ENCODE peak calls at places on chromosomes 2 and 18, in five cellular contexts. One of them, this sample, is unnamed.

GRCh38 chr2:219461061-219461514 is 26.4 kb downstream of the SPEG start:
- DNase-seq in tibial nerve: no peak
- DNase-seq in HL-60: peak
- DNase-seq in foreskin fibroblast: no peak
- DNase-seq in left ventricle myocardium inferior: peak
- DNase-seq in this sample: peak

GRCh38 chr2:46561731-46562450 is 82.5 kb downstream of the TMEM247 start:
- DNase-seq in tibial nerve: no peak
- DNase-seq in HL-60: no peak
- DNase-seq in foreskin fibroblast: no peak
- DNase-seq in left ventricle myocardium inferior: peak
- DNase-seq in this sample: no peak

GRCh38 chr2:206840999-206841398 is 75.6 kb downstream of the FASTKD2 start:
- DNase-seq in tibial nerve: no peak
- DNase-seq in HL-60: no peak
- DNase-seq in foreskin fibroblast: no peak
- DNase-seq in left ventricle myocardium inferior: no peak
- DNase-seq in this sample: no peak

GRCh38 chr2:240561325-240561971 is 1.3 kb downstream of the DUSP28 start:
- DNase-seq in tibial nerve: no peak
- DNase-seq in HL-60: peak
- DNase-seq in foreskin fibroblast: peak
- DNase-seq in left ventricle myocardium inferior: no peak
- DNase-seq in this sample: peak

GRCh38 chr2:213251618-213252017 is 32.6 kb upstream of the SPAG16 start:
- DNase-seq in tibial nerve: no peak
- DNase-seq in HL-60: no peak
- DNase-seq in foreskin fibroblast: peak
- DNase-seq in left ventricle myocardium inferior: no peak
- DNase-seq in this sample: peak

GRCh38 chr2:166314022-166314759 is 61.6 kb downstream of the SCN9A start:
- DNase-seq in tibial nerve: no peak
- DNase-seq in HL-60: no peak
- DNase-seq in foreskin fibroblast: peak
- DNase-seq in left ventricle myocardium inferior: no peak
- DNase-seq in this sample: peak

GRCh38 chr2:55268288-55268906 is 634 bp downstream of the MTIF2 start:
- DNase-seq in tibial nerve: no peak
- DNase-seq in HL-60: no peak
- DNase-seq in foreskin fibroblast: no peak
- DNase-seq in left ventricle myocardium inferior: no peak
- DNase-seq in this sample: no peak

GRCh38 chr2:79729532-79729931 is 216.7 kb downstream of the CTNNA2 start:
- DNase-seq in tibial nerve: no peak
- DNase-seq in HL-60: no peak
- DNase-seq in foreskin fibroblast: no peak
- DNase-seq in left ventricle myocardium inferior: no peak
- DNase-seq in this sample: no peak

GRCh38 chr2:127219716-127220090 is 396 bp downstream of the CYP27C1 start:
- DNase-seq in tibial nerve: no peak
- DNase-seq in HL-60: no peak
- DNase-seq in foreskin fibroblast: no peak
- DNase-seq in left ventricle myocardium inferior: no peak
- DNase-seq in this sample: no peak

GRCh38 chr18:3067213-3068118 is 54.5 kb upstream of the LPIN2 start:
- DNase-seq in tibial nerve: no peak
- DNase-seq in HL-60: no peak
- DNase-seq in foreskin fibroblast: no peak
- DNase-seq in left ventricle myocardium inferior: no peak
- DNase-seq in this sample: no peak

GRCh38 chr2:172726172-172726735 is 9.4 kb upstream of the RAPGEF4 start:
- DNase-seq in tibial nerve: no peak
- DNase-seq in HL-60: no peak
- DNase-seq in foreskin fibroblast: no peak
- DNase-seq in left ventricle myocardium inferior: no peak
- DNase-seq in this sample: peak

GRCh38 chr2:152542995-152543481 is 174.2 kb downstream of the PRPF40A start:
- DNase-seq in tibial nerve: no peak
- DNase-seq in HL-60: no peak
- DNase-seq in foreskin fibroblast: peak
- DNase-seq in left ventricle myocardium inferior: no peak
- DNase-seq in this sample: peak

GRCh38 chr2:509888-510287 is 167.3 kb downstream of the TMEM18 start:
- DNase-seq in tibial nerve: no peak
- DNase-seq in HL-60: no peak
- DNase-seq in foreskin fibroblast: no peak
- DNase-seq in left ventricle myocardium inferior: no peak
- DNase-seq in this sample: no peak

GRCh38 chr2:39107156-39107555 is 13.7 kb downstream of the SOS1 start:
- DNase-seq in tibial nerve: no peak
- DNase-seq in HL-60: no peak
- DNase-seq in foreskin fibroblast: no peak
- DNase-seq in left ventricle myocardium inferior: no peak
- DNase-seq in this sample: no peak

GRCh38 chr18:45688834-45689233 is 35.1 kb upstream of the SLC14A1 start:
- DNase-seq in tibial nerve: no peak
- DNase-seq in HL-60: no peak
- DNase-seq in foreskin fibroblast: no peak
- DNase-seq in left ventricle myocardium inferior: no peak
- DNase-seq in this sample: no peak

GRCh38 chr2:853203-853870 is 97.3 kb upstream of the SNTG2 start:
- DNase-seq in tibial nerve: no peak
- DNase-seq in HL-60: no peak
- DNase-seq in foreskin fibroblast: no peak
- DNase-seq in left ventricle myocardium inferior: no peak
- DNase-seq in this sample: no peak

GRCh38 chr2:221434155-221434554 is 137.9 kb downstream of the EPHA4 start:
- DNase-seq in tibial nerve: no peak
- DNase-seq in HL-60: no peak
- DNase-seq in foreskin fibroblast: no peak
- DNase-seq in left ventricle myocardium inferior: no peak
- DNase-seq in this sample: peak

GRCh38 chr2:85662899-85663683 is 4.9 kb downstream of the SFTPB start:
- DNase-seq in tibial nerve: peak
- DNase-seq in HL-60: no peak
- DNase-seq in foreskin fibroblast: peak
- DNase-seq in left ventricle myocardium inferior: no peak
- DNase-seq in this sample: peak

GRCh38 chr18:54775686-54776085 is 52.6 kb upstream of the RAB27B start:
- DNase-seq in tibial nerve: no peak
- DNase-seq in HL-60: no peak
- DNase-seq in foreskin fibroblast: peak
- DNase-seq in left ventricle myocardium inferior: no peak
- DNase-seq in this sample: peak
- TF ChIP-seq CTCF in tibial nerve: no peak
- TF ChIP-seq CTCF in HL-60: no peak
- TF ChIP-seq CTCF in foreskin fibroblast: peak
- TF ChIP-seq CTCF in left ventricle myocardium inferior: no peak
- TF ChIP-seq CTCF in this sample: peak

DNA sequence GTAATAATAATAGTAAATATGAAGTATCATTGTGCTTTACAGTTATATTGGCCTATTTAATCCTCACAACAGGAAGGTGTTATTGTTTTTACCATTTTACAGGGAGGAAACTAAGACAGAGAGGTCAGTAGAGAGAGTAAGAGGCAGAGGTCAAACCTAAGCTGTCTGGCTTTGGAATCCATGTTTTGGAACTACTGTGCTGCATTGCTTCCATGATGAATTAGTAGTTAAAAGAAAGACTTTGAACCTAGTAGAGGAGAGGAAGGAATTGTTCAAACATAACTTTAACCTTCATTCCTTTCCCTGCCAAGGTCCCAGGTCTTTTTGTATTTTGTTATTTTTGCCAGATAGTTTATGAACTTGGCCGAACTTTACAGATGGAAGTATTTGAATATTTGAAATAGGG is 80.9 kb downstream of the PHLPP1 start:
- DNase-seq in tibial nerve: no peak
- DNase-seq in HL-60: no peak
- DNase-seq in foreskin fibroblast: no peak
- DNase-seq in left ventricle myocardium inferior: no peak
- DNase-seq in this sample: no peak
- H3K4me3 ChIP-seq in tibial nerve: no peak
- H3K4me3 ChIP-seq in HL-60: no peak
- H3K4me3 ChIP-seq in foreskin fibroblast: no peak
- H3K4me3 ChIP-seq in left ventricle myocardium inferior: no peak
- H3K4me3 ChIP-seq in this sample: no peak

DNA sequence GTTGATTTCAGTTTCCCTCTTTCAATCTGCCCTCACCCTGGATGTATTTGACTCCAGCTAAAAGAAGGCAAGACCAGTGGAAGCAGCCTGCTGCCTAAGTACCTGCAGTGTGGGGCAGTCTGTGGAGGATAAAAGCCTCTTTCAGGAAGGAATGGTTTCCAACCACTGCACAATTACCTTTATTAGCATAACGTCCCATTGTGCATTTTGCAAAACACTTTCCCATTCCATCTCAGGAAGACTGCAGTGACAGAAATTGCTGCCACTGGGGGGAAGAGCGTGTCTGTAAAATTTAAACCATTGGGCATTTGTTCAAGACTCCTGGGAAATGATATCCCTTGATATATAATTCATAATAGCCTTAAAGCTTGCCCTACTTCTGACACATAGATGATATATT is 26.2 kb downstream of the CYRIA start:
- DNase-seq in tibial nerve: no peak
- DNase-seq in HL-60: no peak
- DNase-seq in foreskin fibroblast: no peak
- DNase-seq in left ventricle myocardium inferior: no peak
- DNase-seq in this sample: no peak
- TF ChIP-seq CTCF in tibial nerve: no peak
- TF ChIP-seq CTCF in HL-60: no peak
- TF ChIP-seq CTCF in foreskin fibroblast: no peak
- TF ChIP-seq CTCF in left ventricle myocardium inferior: no peak
- TF ChIP-seq CTCF in this sample: no peak

GRCh38 chr2:12320027-12320734 is 396.6 kb upstream of the TRIB2 start:
- DNase-seq in tibial nerve: no peak
- DNase-seq in HL-60: no peak
- DNase-seq in foreskin fibroblast: no peak
- DNase-seq in left ventricle myocardium inferior: no peak
- DNase-seq in this sample: no peak

GRCh38 chr2:12317286-12317685 is 399.4 kb upstream of the TRIB2 start:
- DNase-seq in tibial nerve: no peak
- DNase-seq in HL-60: no peak
- DNase-seq in foreskin fibroblast: no peak
- DNase-seq in left ventricle myocardium inferior: no peak
- DNase-seq in this sample: no peak

GRCh38 chr2:12316464-12316863 is 400.3 kb upstream of the TRIB2 start:
- DNase-seq in tibial nerve: no peak
- DNase-seq in HL-60: no peak
- DNase-seq in foreskin fibroblast: no peak
- DNase-seq in left ventricle myocardium inferior: no peak
- DNase-seq in this sample: no peak

GRCh38 chr2:12317853-12318426 is 398.8 kb upstream of the TRIB2 start:
- DNase-seq in tibial nerve: no peak
- DNase-seq in HL-60: no peak
- DNase-seq in foreskin fibroblast: peak
- DNase-seq in left ventricle myocardium inferior: no peak
- DNase-seq in this sample: no peak

DNA sequence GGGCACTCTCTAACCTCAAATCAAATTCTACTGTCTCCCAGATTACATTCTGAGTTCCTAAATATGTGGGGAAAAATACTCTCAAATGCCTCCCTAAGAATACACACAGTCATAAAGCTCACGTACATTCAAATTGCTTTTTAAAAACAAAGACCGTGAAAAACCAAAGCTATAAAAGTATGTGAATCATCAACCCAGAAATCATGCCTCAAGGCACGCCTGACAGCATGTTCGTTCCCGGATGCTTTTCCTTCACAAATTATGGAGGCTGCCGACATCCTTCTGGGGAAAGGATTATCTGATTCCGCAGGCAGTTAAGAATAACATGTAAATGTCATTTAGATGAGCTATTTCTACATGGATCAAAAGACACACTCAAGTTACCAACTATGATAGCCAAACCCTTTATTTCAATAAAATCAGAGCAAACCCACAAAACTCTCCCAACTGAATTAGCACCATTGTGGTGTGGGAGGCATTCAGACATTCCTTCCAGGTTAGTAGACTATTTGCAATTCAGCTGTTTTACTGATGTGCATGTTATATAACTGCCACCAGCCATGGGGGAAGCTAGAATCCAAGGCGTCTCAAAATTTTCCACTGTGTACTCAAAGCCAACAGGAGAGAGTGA is 398.2 kb upstream of the TRIB2 start:
- DNase-seq in tibial nerve: no peak
- DNase-seq in HL-60: no peak
- DNase-seq in foreskin fibroblast: peak
- DNase-seq in left ventricle myocardium inferior: no peak
- DNase-seq in this sample: peak
- H3K4me3 ChIP-seq in tibial nerve: no peak
- H3K4me3 ChIP-seq in HL-60: no peak
- H3K4me3 ChIP-seq in foreskin fibroblast: no peak
- H3K4me3 ChIP-seq in left ventricle myocardium inferior: no peak
- H3K4me3 ChIP-seq in this sample: no peak

DNA sequence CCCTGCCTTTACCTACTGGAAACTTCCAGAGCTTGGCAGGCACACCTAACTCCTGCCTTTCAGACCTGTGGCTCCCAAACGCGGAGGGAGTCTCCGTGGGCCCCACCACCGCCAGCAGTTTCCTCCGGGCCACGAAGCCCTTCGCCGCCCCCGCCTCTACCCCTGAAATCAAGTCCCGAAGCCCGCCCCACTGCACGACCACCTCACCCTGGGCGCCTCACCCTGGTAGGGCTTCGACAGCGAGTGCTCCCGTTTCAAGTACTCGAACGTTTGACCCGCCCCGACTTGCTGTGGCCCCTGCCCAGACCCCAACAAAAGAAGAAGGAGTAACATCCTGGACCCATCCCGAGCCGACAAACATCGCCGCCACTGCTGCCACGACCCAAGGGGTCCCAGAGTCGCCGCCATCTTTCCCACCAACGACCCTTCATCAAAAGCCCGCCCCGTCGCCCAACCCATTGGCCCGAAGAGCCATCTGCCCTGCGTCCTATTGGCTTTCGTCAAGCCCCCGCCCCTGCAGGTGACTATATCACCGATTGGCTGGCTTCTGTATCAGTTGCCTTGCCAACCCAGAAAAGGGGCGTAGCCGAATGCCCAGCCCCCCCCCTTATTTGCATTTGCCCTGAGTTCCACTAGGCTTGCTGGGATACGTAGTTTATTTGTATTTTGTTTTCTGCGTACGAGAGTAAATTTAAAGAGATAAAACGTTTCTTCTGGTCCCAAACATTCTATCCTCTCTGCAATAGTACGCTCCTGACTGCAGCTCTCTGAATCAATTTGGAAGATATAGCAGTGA is at the start of gene LMAN2L:
- DNase-seq in tibial nerve: peak
- DNase-seq in HL-60: peak
- DNase-seq in foreskin fibroblast: peak
- DNase-seq in left ventricle myocardium inferior: peak
- DNase-seq in this sample: peak
- TF ChIP-seq CTCF in tibial nerve: no peak
- TF ChIP-seq CTCF in HL-60: no peak
- TF ChIP-seq CTCF in foreskin fibroblast: no peak
- TF ChIP-seq CTCF in left ventricle myocardium inferior: no peak
- TF ChIP-seq CTCF in this sample: no peak

DNA sequence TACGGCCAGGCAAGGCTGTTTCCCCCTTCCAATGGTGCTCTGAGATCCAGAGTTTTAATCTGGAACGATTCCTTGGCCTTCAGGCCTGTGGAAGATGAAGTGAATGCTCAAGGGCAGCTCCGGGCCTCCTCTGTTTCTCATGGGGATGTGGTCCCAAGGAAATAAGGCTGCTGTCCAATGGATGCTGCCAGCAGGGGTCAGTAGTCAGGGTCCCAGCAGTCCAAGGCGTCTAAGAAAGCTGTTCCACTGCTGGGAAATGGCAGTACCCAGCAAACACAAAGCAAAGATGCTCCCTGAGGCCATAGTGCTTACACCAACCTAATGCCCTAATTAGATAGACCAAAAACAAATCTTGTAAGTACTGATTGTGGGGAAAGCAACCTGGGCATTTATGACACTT is 12.5 kb downstream of the NMS start:
- DNase-seq in tibial nerve: no peak
- DNase-seq in HL-60: no peak
- DNase-seq in foreskin fibroblast: no peak
- DNase-seq in left ventricle myocardium inferior: no peak
- DNase-seq in this sample: no peak
- H3K4me3 ChIP-seq in tibial nerve: no peak
- H3K4me3 ChIP-seq in HL-60: no peak
- H3K4me3 ChIP-seq in foreskin fibroblast: no peak
- H3K4me3 ChIP-seq in left ventricle myocardium inferior: no peak
- H3K4me3 ChIP-seq in this sample: no peak

This sample was measured in astrocyte of the spinal cord.